ENCODE peak calls at places on chromosomes 16 and 17, in four cellular contexts. S is RWPE1, L is COR-L47, O is cardiac fibroblast. A is an unnamed sample.

GRCh38 chr17:49966767-49967166 is 2.2 kb upstream of the DLX4 start:
- DNase-seq in S (no peak), L (no peak), O (no peak), A (no peak)

GRCh38 chr17:36602030-36602737 is 801 bp downstream of the MRM1 start:
- DNase-seq in S (no peak), L (no peak), O (no peak), A (peak; percentile 33)

GRCh38 chr17:40451420-40451819 is 8.2 kb downstream of the IGFBP4 start:
- DNase-seq in S (no peak), L (no peak), O (peak; percentile 98), A (no peak)

GRCh38 chr16:80746231-80746630 is 58.2 kb downstream of the CDYL2 start:
- DNase-seq in S (no peak), L (no peak), O (peak; percentile 42), A (no peak)

GRCh38 chr16:88973007-88973410 is 4.0 kb downstream of the CBFA2T3 start:
- DNase-seq in S (no peak), L (no peak), O (no peak), A (no peak)

GRCh38 chr17:79933863-79934652 is 94.8 kb upstream of the CBX4 start:
- DNase-seq in S (no peak), L (no peak), O (peak; percentile 22), A (peak; percentile 91)

GRCh38 chr16:53048139-53048915 is 4.4 kb downstream of the CHD9NB start:
- DNase-seq in S (no peak), L (no peak), O (no peak), A (peak; percentile 50)

GRCh38 chr17:4881761-4882555 is 17.4 kb upstream of the C17orf107 start:
- DNase-seq in S (peak; percentile 57), L (peak; percentile 15), O (peak; percentile 46), A (peak; percentile 72)

GRCh38 chr16:56608876-56609462 is 585 bp downstream of the MT2A start:
- DNase-seq in S (no peak), L (no peak), O (peak; percentile 14), A (peak; percentile 20)

GRCh38 chr16:71387045-71387871 is 28.7 kb downstream of the CALB2 start:
- DNase-seq in S (no peak), L (no peak), O (no peak), A (no peak)

GRCh38 chr16:19393226-19394074 is 24.2 kb upstream of the TMC5 start:
- DNase-seq in S (no peak), L (no peak), O (peak; percentile 3), A (no peak)

GRCh38 chr17:75642221-75643032 is 9.2 kb downstream of the SMIM5 start:
- DNase-seq in S (no peak), L (no peak), O (no peak), A (no peak)

GRCh38 chr16:11380836-11381235 is 35.6 kb downstream of the RMI2 start:
- DNase-seq in S (no peak), L (no peak), O (no peak), A (no peak)

GRCh38 chr17:2215616-2216364 is 87.8 kb downstream of the SMG6 start:
- DNase-seq in S (no peak), L (no peak), O (peak; percentile 97), A (no peak)

GRCh38 chr17:39926588-39927100 is 757 bp downstream of the ORMDL3 start:
- DNase-seq in S (peak; percentile 43), L (no peak), O (peak; percentile 36), A (peak; percentile 46)

GRCh38 chr17:79226037-79226436 is 151.4 kb downstream of the ENGASE start:
- DNase-seq in S (no peak), L (no peak), O (no peak), A (no peak)

GRCh38 chr16:72989203-72989991 is 58.5 kb downstream of the ZFHX3 start:
- DNase-seq in S (peak; percentile 92), L (no peak), O (peak; percentile 83), A (peak; percentile 71)

GRCh38 chr17:1179635-1180433 is at the start of gene ABR:
- DNase-seq in S (peak; percentile 36), L (no peak), O (peak; percentile 50), A (peak; percentile 34)

GRCh38 chr16:54933281-54934150 is 2.9 kb downstream of the IRX5 start:
- DNase-seq in S (no peak), L (no peak), O (no peak), A (no peak)

GRCh38 chr17:38958326-38958725 is 8.9 kb downstream of the FBXO47 start:
- DNase-seq in S (no peak), L (no peak), O (peak; percentile 31), A (no peak)

GRCh38 chr16:46830417-46830901 is 521 bp downstream of the C16orf87 start:
- DNase-seq in S (peak; percentile 13), L (peak; percentile 32), O (peak; percentile 17), A (peak; percentile 29)

GRCh38 chr16:78099372-78100161 is at the start of gene WWOX:
- DNase-seq in S (peak; percentile 89), L (peak; percentile 98), O (peak; percentile 99), A (peak; percentile 97)

A was measured in SW480.